ENCODE peak calls at places on chromosomes 7 and 10, in five cellular contexts. T is Peyer's patch, Z is sigmoid colon, K is esophagus squamous epithelium, G is stomach. P is an unnamed sample.

GRCh38 chr10:100792544-100792943 is 47.2 kb downstream of the PAX2 start:
- DNase-seq in T (no peak), K (no peak), Z (no peak), G (no peak), P (no peak)

GRCh38 chr7:568681-569035 is 49.0 kb upstream of the PDGFA start:
- DNase-seq in G (no peak), T (no peak), K (no peak), Z (no peak), P (peak; percentile 65)

GRCh38 chr7:43649755-43650274 is 66.9 kb downstream of the STK17A start:
- DNase-seq in K (no peak), G (no peak), T (peak; percentile 78), Z (no peak), P (no peak)

GRCh38 chr7:2193120-2193519 is 39.6 kb downstream of the MAD1L1 start:
- DNase-seq in G (peak; percentile 29), Z (no peak), T (no peak), K (no peak), P (no peak)

GRCh38 chr7:137006293-137006692 is 137.8 kb downstream of the CHRM2 start:
- DNase-seq in T (no peak), G (no peak), Z (no peak), K (no peak), P (no peak)

GRCh38 chr10:35394934-35395333 is 58.6 kb downstream of the CCNY start:
- DNase-seq in T (no peak), G (no peak), K (no peak), Z (no peak), P (no peak)

GRCh38 chr10:131848296-131848695 is 52.5 kb upstream of the PPP2R2D start:
- DNase-seq in G (no peak), Z (no peak), T (no peak), K (no peak), P (no peak)

GRCh38 chr10:10745281-10745680 is 272.4 kb upstream of the CELF2 start:
- DNase-seq in T (no peak), G (no peak), Z (no peak), K (no peak), P (no peak)

GRCh38 chr7:90111-91063 is 102.0 kb upstream of the FAM20C start:
- DNase-seq in G (no peak), T (no peak), Z (peak; percentile 65), K (no peak), P (no peak)

GRCh38 chr10:92811986-92812385 is 36.3 kb upstream of the EXOC6 start:
- DNase-seq in K (no peak), T (no peak), Z (no peak), G (no peak), P (no peak)

GRCh38 chr10:42367532-42368230 is 270.7 kb downstream of the ZNF33B start:
- DNase-seq in K (peak; percentile 15), G (no peak), T (peak; percentile 67), Z (peak; percentile 84), P (peak; percentile 94)

DNA sequence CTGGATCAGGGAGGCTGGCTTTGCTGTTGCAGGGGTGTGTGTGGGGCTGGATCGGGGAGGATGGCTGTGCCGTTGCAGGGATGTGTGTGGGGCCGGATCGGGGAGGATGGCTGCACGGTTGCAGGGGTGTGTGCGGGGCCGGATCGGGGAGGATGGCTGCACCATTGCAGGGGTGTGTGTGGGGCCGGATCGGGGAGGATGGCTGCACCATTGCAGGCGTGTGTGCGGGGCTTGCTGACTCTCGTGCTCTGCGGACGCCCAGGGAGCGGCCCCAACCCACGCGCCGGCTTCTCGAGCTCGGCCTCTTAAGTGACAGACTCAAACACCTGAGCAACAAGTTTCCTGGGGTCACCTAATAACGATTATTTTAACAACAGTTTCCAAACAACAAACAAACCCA is 518.2 kb downstream of the DNAJB6 start:
- DNase-seq in T (no peak), Z (no peak), K (no peak), G (no peak), P (no peak)
- H3K4me3 ChIP-seq in T (no peak overlapping the region), Z (no peak overlapping the region), K (no peak overlapping the region), G (peak overlapping the region; percentile 25), P (no peak overlapping the region)

GRCh38 chr10:116151076-116151475 is 121.9 kb downstream of the GFRA1 start:
- DNase-seq in Z (no peak), G (no peak), K (no peak), T (no peak), P (no peak)
- TF ChIP-seq POLR2A in Z (no peak), G (no peak), K (no peak), T (no peak), P (no peak)

GRCh38 chr10:3710764-3711163 is 74.2 kb downstream of the KLF6 start:
- DNase-seq in Z (no peak), K (no peak), T (no peak), G (no peak), P (no peak)

GRCh38 chr10:3711918-3712317 is 73.1 kb downstream of the KLF6 start:
- DNase-seq in K (no peak), T (no peak), Z (no peak), G (no peak), P (no peak)

GRCh38 chr10:3709456-3709855 is 75.6 kb downstream of the KLF6 start:
- DNase-seq in Z (no peak), T (no peak), G (no peak), K (no peak), P (no peak)

GRCh38 chr10:3712707-3713106 is 72.3 kb downstream of the KLF6 start:
- DNase-seq in G (no peak), Z (no peak), T (no peak), K (no peak), P (no peak)

DNA sequence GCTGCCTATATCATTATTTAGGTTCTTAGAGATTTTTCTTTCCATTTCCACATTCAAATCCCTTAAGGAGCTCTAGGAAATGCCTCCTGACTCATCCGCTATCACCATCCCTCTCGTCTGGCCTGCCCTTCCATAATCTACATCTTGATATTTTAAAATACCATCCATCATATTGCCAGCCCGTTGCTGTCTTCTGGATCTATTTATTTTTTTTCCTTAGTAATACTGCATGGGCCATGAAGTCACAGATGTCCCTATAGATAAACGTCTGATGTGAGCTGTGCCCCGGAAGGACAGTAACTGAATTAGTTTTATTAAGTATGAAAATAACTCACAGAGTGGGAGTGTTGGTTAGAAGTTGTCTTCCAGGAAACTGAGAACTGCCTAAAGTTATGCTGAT is 76.2 kb downstream of the KLF6 start:
- DNase-seq in Z (no peak), K (no peak), T (no peak), G (no peak), P (no peak)
- H3K9me3 ChIP-seq in Z (no peaks in the 10 kb centered on the region), K (no peaks in the 10 kb centered on the region), T (no peaks in the 10 kb centered on the region), G (no peaks in the 10 kb centered on the region), P (no peaks in the 10 kb centered on the region)

GRCh38 chr7:77258593-77258992 is 59.0 kb upstream of the FGL2 start:
- DNase-seq in T (no peak), K (no peak), Z (no peak), G (no peak), P (peak; percentile 61)

GRCh38 chr7:77258014-77258413 is 58.4 kb upstream of the FGL2 start:
- DNase-seq in K (no peak), G (no peak), T (no peak), Z (no peak), P (no peak)

GRCh38 chr7:77266162-77266807 is 66.7 kb upstream of the FGL2 start:
- DNase-seq in K (no peak), Z (no peak), T (no peak), G (no peak), P (no peak)

GRCh38 chr7:77265666-77266065 is 66.0 kb upstream of the FGL2 start:
- DNase-seq in G (no peak), Z (no peak), T (no peak), K (no peak), P (no peak)

DNA sequence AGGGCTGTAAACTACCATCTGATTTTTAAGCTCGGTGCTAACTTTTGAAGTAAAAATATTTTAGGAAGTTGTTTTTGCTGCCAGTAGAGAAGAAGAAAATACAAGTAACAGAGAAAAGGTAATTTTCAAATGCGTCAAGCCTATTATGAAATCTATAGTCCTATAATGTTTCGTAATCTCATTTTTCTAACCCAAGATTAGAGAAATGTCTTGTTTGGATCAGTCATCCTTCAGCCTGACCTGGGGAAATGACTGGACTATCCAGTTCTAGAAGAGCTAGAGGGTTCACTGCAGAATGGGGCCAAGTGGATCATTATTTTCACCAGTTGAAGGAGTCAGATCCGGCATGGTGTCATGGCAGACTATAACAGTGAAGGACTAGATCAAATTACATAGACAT is 62.7 kb upstream of the FGL2 start:
- DNase-seq in G (no peak), T (no peak), Z (no peak), K (no peak), P (no peak)
- H3K4me3 ChIP-seq in G (no peak overlapping the region), T (no peak overlapping the region), Z (no peak overlapping the region), K (no peak overlapping the region), P (no peak overlapping the region)

GRCh38 chr10:46030091-46030937 is at the start of gene NCOA4:
- DNase-seq in T (peak; percentile 96), K (peak; percentile 85), Z (peak; percentile 99), G (peak; percentile 99), P (peak; percentile 99)
- TF ChIP-seq POLR2A in T (peak; percentile 95), K (peak; percentile 41), Z (peak; percentile 68), G (peak; percentile 50), P (no peak)

GRCh38 chr7:57181281-57181680 is 49.0 kb upstream of the ZNF479 start:
- DNase-seq in Z (no peak), T (no peak), G (no peak), K (no peak), P (no peak)

GRCh38 chr7:57177856-57178767 is 45.9 kb upstream of the ZNF479 start:
- DNase-seq in G (no peak), T (no peak), Z (no peak), K (no peak), P (no peak)

GRCh38 chr7:57179776-57180415 is 47.7 kb upstream of the ZNF479 start:
- DNase-seq in T (no peak), Z (no peak), G (no peak), K (no peak), P (no peak)

GRCh38 chr7:57178768-57179139 is 46.5 kb upstream of the ZNF479 start:
- DNase-seq in G (no peak), K (no peak), Z (no peak), T (no peak), P (no peak)

GRCh38 chr7:57182031-57182430 is 49.8 kb upstream of the ZNF479 start:
- DNase-seq in K (no peak), T (no peak), Z (no peak), G (no peak), P (no peak)
- H3K9me3 ChIP-seq in K (peaks cover 39% of the 10 kb centered on the region), T (no peaks in the 10 kb centered on the region), Z (peaks cover 25% of the 10 kb centered on the region), G (peaks cover 67% of the 10 kb centered on the region), P (no peaks in the 10 kb centered on the region)

GRCh38 chr10:88881922-88882645 is 2.0 kb downstream of the STAMBPL1 start:
- DNase-seq in G (no peak), Z (no peak), K (no peak), T (no peak), P (no peak)

GRCh38 chr10:88889559-88890337 is 9.7 kb downstream of the STAMBPL1 start:
- DNase-seq in K (no peak), T (no peak), Z (no peak), G (no peak), P (no peak)

GRCh38 chr10:88890681-88891371 is 10.8 kb downstream of the STAMBPL1 start:
- DNase-seq in Z (no peak), T (no peak), K (no peak), G (no peak), P (no peak)

GRCh38 chr10:88883443-88883799 is 3.4 kb downstream of the STAMBPL1 start:
- DNase-seq in K (no peak), T (no peak), G (no peak), Z (no peak), P (no peak)

GRCh38 chr10:88886557-88886956 is 6.5 kb downstream of the STAMBPL1 start:
- DNase-seq in K (no peak), T (peak; percentile 28), Z (no peak), G (no peak), P (no peak)
- H3K4me3 ChIP-seq in K (no peak overlapping the region), T (no peak overlapping the region), Z (no peak overlapping the region), G (no peak overlapping the region), P (no peak overlapping the region)